ENCODE peak calls at places on chromosomes 12 and 14, in four cellular contexts. L is GM23248, H is fibroblast of lung, I is IMR-90. G is an unnamed sample.

GRCh38 chr12:5506821-5507231 is 74.9 kb downstream of the NTF3 start:
- DNase-seq in L (peak), I (no peak), H (no peak), G (no peak)

GRCh38 chr12:108442077-108442476 is 73.0 kb upstream of the FICD start:
- DNase-seq in I (no peak), L (no peak), H (no peak), G (no peak)

GRCh38 chr12:45674583-45674982 is 54.9 kb upstream of the ARID2 start:
- DNase-seq in H (peak), I (peak), L (peak), G (peak)

GRCh38 chr12:77754086-77754485 is 76.6 kb upstream of the NAV3 start:
- DNase-seq in H (no peak), L (no peak), I (no peak), G (no peak)

GRCh38 chr14:91329615-91330014 is 85.1 kb upstream of the GPR68 start:
- DNase-seq in H (no peak), I (no peak), L (no peak), G (no peak)

GRCh38 chr14:68987653-68988036 is 8.5 kb upstream of the ACTN1 start:
- DNase-seq in H (no peak), L (no peak), I (no peak), G (no peak)

GRCh38 chr14:92362781-92363235 is 39.8 kb downstream of the SLC24A4 start:
- DNase-seq in I (peak), H (peak), L (peak), G (no peak)

GRCh38 chr12:45379261-45379660 is 163.4 kb downstream of the ANO6 start:
- DNase-seq in L (peak), H (peak), I (peak), G (peak)

GRCh38 chr14:31568151-31568550 is 6.9 kb downstream of the NUBPL start:
- DNase-seq in L (peak), H (peak), I (peak), G (no peak)

GRCh38 chr12:67681941-67682340 is 33.4 kb downstream of the DYRK2 start:
- DNase-seq in I (no peak), H (no peak), L (no peak), G (no peak)

GRCh38 chr12:77062846-77063461 is 2.4 kb downstream of the E2F7 start:
- DNase-seq in L (no peak), H (peak), I (peak), G (no peak)

GRCh38 chr14:31420013-31420318 is 384 bp downstream of the HEATR5A start:
- DNase-seq in H (no peak), I (no peak), L (no peak), G (peak)

GRCh38 chr12:54148560-54149439 is 40.0 kb downstream of the SMUG1 start:
- DNase-seq in H (no peak), L (no peak), I (no peak), G (no peak)

GRCh38 chr12:116222358-116222757 is 55.1 kb downstream of the MED13L start:
- DNase-seq in I (peak), L (peak), H (peak), G (no peak)

GRCh38 chr14:37939442-37940028 is 268.2 kb upstream of the SSTR1 start:
- DNase-seq in H (no peak), L (no peak), I (no peak), G (no peak)
- H2AFZ ChIP-seq in H (no peak), L (no peak), I (no peak), G (no peak)

GRCh38 chr14:97217094-97217885 is 420.1 kb downstream of the VRK1 start:
- DNase-seq in I (no peak), L (no peak), H (no peak), G (no peak)
- H2AFZ ChIP-seq in I (no peak), L (no peak), H (no peak), G (no peak)

DNA sequence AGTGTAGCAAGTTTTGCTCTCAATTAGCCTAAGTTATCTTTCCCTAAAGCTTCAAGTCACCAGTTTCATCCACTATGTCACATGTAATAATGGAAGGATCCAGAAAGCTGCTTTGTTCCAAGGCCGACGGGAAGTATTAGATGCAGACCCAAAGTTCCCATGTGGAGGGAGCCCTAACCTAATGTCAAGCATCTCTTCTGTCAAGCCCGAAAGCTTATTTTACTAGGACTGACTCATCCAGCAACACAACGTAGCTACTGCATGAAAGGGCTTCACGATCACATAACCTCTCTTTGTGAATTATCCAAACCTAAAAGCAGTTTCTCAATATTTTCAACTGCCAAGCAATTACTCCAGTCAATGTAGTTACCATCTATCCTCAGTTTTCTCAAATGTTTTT is 133.4 kb downstream of the SLC6A15 start:
- DNase-seq in L (no peak), I (peak), H (peak), G (no peak)
- H2AFZ ChIP-seq in L (no peak), I (no peak), H (no peak), G (no peak)

GRCh38 chr12:79407671-79408622 is 282.8 kb downstream of the PAWR start:
- DNase-seq in H (peak), L (peak), I (peak), G (peak)
- H2AFZ ChIP-seq in H (peak), L (peak), I (peak), G (no peak)

GRCh38 chr14:89430271-89430620 is 13.2 kb upstream of the FOXN3 start:
- DNase-seq in I (peak), H (no peak), L (no peak), G (no peak)

GRCh38 chr14:89429206-89430091 is 12.4 kb upstream of the FOXN3 start:
- DNase-seq in I (peak), H (peak), L (peak), G (no peak)

GRCh38 chr14:89427426-89428162 is 10.6 kb upstream of the FOXN3 start:
- DNase-seq in H (no peak), L (no peak), I (no peak), G (no peak)

GRCh38 chr14:89428556-89429196 is 11.6 kb upstream of the FOXN3 start:
- DNase-seq in I (peak), H (peak), L (peak), G (no peak)

GRCh38 chr14:89428163-89428523 is 11.1 kb upstream of the FOXN3 start:
- DNase-seq in L (no peak), H (no peak), I (no peak), G (no peak)
- H2AFZ ChIP-seq in L (no peak), H (no peak), I (no peak), G (no peak)

GRCh38 chr12:87991483-87991882 is 37.7 kb downstream of the C12orf50 start:
- DNase-seq in I (no peak), L (no peak), H (no peak), G (no peak)
- H2AFZ ChIP-seq in I (no peak), L (no peak), H (no peak), G (no peak)

GRCh38 chr14:75435473-75435872 is 7.7 kb downstream of the JDP2 start:
- DNase-seq in I (no peak), L (no peak), H (no peak), G (no peak)

GRCh38 chr14:75439989-75440388 is 12.2 kb downstream of the JDP2 start:
- DNase-seq in H (no peak), I (no peak), L (no peak), G (no peak)

GRCh38 chr14:75437201-75438143 is 9.7 kb downstream of the JDP2 start:
- DNase-seq in L (no peak), H (no peak), I (no peak), G (no peak)

GRCh38 chr14:75440733-75441474 is 13.1 kb downstream of the JDP2 start:
- DNase-seq in I (peak), L (peak), H (peak), G (no peak)

GRCh38 chr14:75438486-75439080 is 10.8 kb downstream of the JDP2 start:
- DNase-seq in H (no peak), L (no peak), I (no peak), G (no peak)
- H2AFZ ChIP-seq in H (no peak), L (no peak), I (no peak), G (no peak)

G was measured in PC-9.